ENCODE peak calls at places on chromosomes 4 and X, in eight cellular contexts. One of them, this sample, is unnamed.

GRCh38 chr4:20378181-20378580 is 126.5 kb downstream of the SLIT2 start:
- DNase-seq in hepatocyte: no peak
- DNase-seq in PC-3: peak
- DNase-seq in HCT116: no peak
- DNase-seq in OCI-LY7: no peak
- DNase-seq in MM.1S: no peak
- DNase-seq in SK-N-SH: no peak
- DNase-seq in neural progenitor cell: no peak
- DNase-seq in this sample: no peak

GRCh38 chr4:109094061-109094460 is 208.4 kb downstream of the COL25A1 start:
- DNase-seq in SK-N-SH: no peak
- DNase-seq in hepatocyte: no peak
- DNase-seq in MM.1S: no peak
- DNase-seq in HCT116: no peak
- DNase-seq in OCI-LY7: no peak
- DNase-seq in PC-3: no peak
- DNase-seq in neural progenitor cell: no peak
- DNase-seq in this sample: no peak

GRCh38 chr4:100981447-100982204 is 365.7 kb downstream of the PPP3CA start:
- DNase-seq in MM.1S: no peak
- DNase-seq in OCI-LY7: no peak
- DNase-seq in PC-3: no peak
- DNase-seq in hepatocyte: peak
- DNase-seq in neural progenitor cell: no peak
- DNase-seq in HCT116: no peak
- DNase-seq in SK-N-SH: no peak
- DNase-seq in this sample: no peak

GRCh38 chrX:115400960-115401359 is 111.4 kb downstream of the LUZP4 start:
- DNase-seq in SK-N-SH: no peak
- DNase-seq in hepatocyte: no peak
- DNase-seq in neural progenitor cell: peak
- DNase-seq in HCT116: no peak
- DNase-seq in MM.1S: no peak
- DNase-seq in PC-3: no peak
- DNase-seq in OCI-LY7: no peak
- DNase-seq in this sample: peak

GRCh38 chrX:46694549-46694948 is 64.4 kb downstream of the SLC9A7 start:
- DNase-seq in OCI-LY7: no peak
- DNase-seq in neural progenitor cell: no peak
- DNase-seq in SK-N-SH: no peak
- DNase-seq in MM.1S: no peak
- DNase-seq in PC-3: no peak
- DNase-seq in hepatocyte: no peak
- DNase-seq in HCT116: no peak
- DNase-seq in this sample: no peak

GRCh38 chrX:109186939-109187338 is 294.9 kb downstream of the GUCY2F start:
- DNase-seq in HCT116: no peak
- DNase-seq in neural progenitor cell: no peak
- DNase-seq in OCI-LY7: no peak
- DNase-seq in SK-N-SH: no peak
- DNase-seq in PC-3: no peak
- DNase-seq in hepatocyte: no peak
- DNase-seq in MM.1S: no peak
- DNase-seq in this sample: no peak

GRCh38 chrX:46811101-46811500 is 25.7 kb upstream of the RP2 start:
- DNase-seq in neural progenitor cell: no peak
- DNase-seq in MM.1S: no peak
- DNase-seq in hepatocyte: no peak
- DNase-seq in PC-3: peak
- DNase-seq in SK-N-SH: no peak
- DNase-seq in HCT116: no peak
- DNase-seq in OCI-LY7: no peak
- DNase-seq in this sample: no peak

GRCh38 chrX:38514014-38514854 is 47.1 kb upstream of the TSPAN7 start:
- DNase-seq in MM.1S: no peak
- DNase-seq in SK-N-SH: no peak
- DNase-seq in OCI-LY7: no peak
- DNase-seq in HCT116: no peak
- DNase-seq in hepatocyte: no peak
- DNase-seq in PC-3: no peak
- DNase-seq in neural progenitor cell: no peak
- DNase-seq in this sample: no peak

GRCh38 chr4:141142423-141142822 is 9.2 kb upstream of the RNF150 start:
- DNase-seq in hepatocyte: no peak
- DNase-seq in neural progenitor cell: no peak
- DNase-seq in SK-N-SH: no peak
- DNase-seq in OCI-LY7: no peak
- DNase-seq in HCT116: no peak
- DNase-seq in PC-3: peak
- DNase-seq in MM.1S: peak
- DNase-seq in this sample: no peak

GRCh38 chr4:77579406-77580076 is 26.1 kb upstream of the CXCL13 start:
- DNase-seq in OCI-LY7: no peak
- DNase-seq in neural progenitor cell: no peak
- DNase-seq in SK-N-SH: no peak
- DNase-seq in hepatocyte: no peak
- DNase-seq in MM.1S: no peak
- DNase-seq in HCT116: peak
- DNase-seq in PC-3: peak
- DNase-seq in this sample: no peak

GRCh38 chr4:113179996-113180395 is 130.5 kb downstream of the ANK2 start:
- DNase-seq in PC-3: no peak
- DNase-seq in OCI-LY7: no peak
- DNase-seq in SK-N-SH: no peak
- DNase-seq in hepatocyte: no peak
- DNase-seq in MM.1S: no peak
- DNase-seq in neural progenitor cell: no peak
- DNase-seq in HCT116: no peak
- DNase-seq in this sample: no peak

GRCh38 chr4:137131201-137131600 is 401.1 kb downstream of the PCDH18 start:
- DNase-seq in MM.1S: no peak
- DNase-seq in OCI-LY7: no peak
- DNase-seq in HCT116: no peak
- DNase-seq in hepatocyte: no peak
- DNase-seq in SK-N-SH: no peak
- DNase-seq in neural progenitor cell: no peak
- DNase-seq in PC-3: no peak
- DNase-seq in this sample: no peak

GRCh38 chr4:148557793-148558192 is 115.6 kb upstream of the NR3C2 start:
- DNase-seq in neural progenitor cell: no peak
- DNase-seq in MM.1S: no peak
- DNase-seq in SK-N-SH: no peak
- DNase-seq in hepatocyte: no peak
- DNase-seq in PC-3: no peak
- DNase-seq in HCT116: no peak
- DNase-seq in OCI-LY7: no peak
- DNase-seq in this sample: no peak

GRCh38 chrX:47179221-47179927 is 14.3 kb upstream of the UBA1 start:
- DNase-seq in neural progenitor cell: no peak
- DNase-seq in SK-N-SH: no peak
- DNase-seq in hepatocyte: no peak
- DNase-seq in MM.1S: no peak
- DNase-seq in OCI-LY7: no peak
- DNase-seq in HCT116: no peak
- DNase-seq in PC-3: peak
- DNase-seq in this sample: no peak

GRCh38 chr4:8316251-8316771 is 46.8 kb downstream of the HTRA3 start:
- DNase-seq in OCI-LY7: no peak
- DNase-seq in SK-N-SH: no peak
- DNase-seq in hepatocyte: no peak
- DNase-seq in PC-3: no peak
- DNase-seq in neural progenitor cell: no peak
- DNase-seq in MM.1S: no peak
- DNase-seq in HCT116: no peak
- DNase-seq in this sample: peak

GRCh38 chrX:119382606-119383005 is 16.5 kb upstream of the SLC25A43 start:
- DNase-seq in OCI-LY7: no peak
- DNase-seq in MM.1S: no peak
- DNase-seq in HCT116: no peak
- DNase-seq in PC-3: no peak
- DNase-seq in SK-N-SH: no peak
- DNase-seq in neural progenitor cell: no peak
- DNase-seq in hepatocyte: no peak
- DNase-seq in this sample: no peak

GRCh38 chr4:152684007-152684406 is 4.2 kb upstream of the TMEM154 start:
- DNase-seq in PC-3: no peak
- DNase-seq in OCI-LY7: peak
- DNase-seq in hepatocyte: no peak
- DNase-seq in SK-N-SH: no peak
- DNase-seq in neural progenitor cell: no peak
- DNase-seq in MM.1S: no peak
- DNase-seq in HCT116: no peak
- DNase-seq in this sample: no peak

GRCh38 chrX:104270916-104271512 is 16.3 kb upstream of the ESX1 start:
- DNase-seq in neural progenitor cell: peak
- DNase-seq in PC-3: peak
- DNase-seq in HCT116: peak
- DNase-seq in OCI-LY7: peak
- DNase-seq in hepatocyte: peak
- DNase-seq in SK-N-SH: no peak
- DNase-seq in MM.1S: no peak
- DNase-seq in this sample: peak

GRCh38 chrX:111483140-111483539 is 28.3 kb upstream of the SERTM2 start:
- DNase-seq in neural progenitor cell: no peak
- DNase-seq in OCI-LY7: no peak
- DNase-seq in HCT116: no peak
- DNase-seq in hepatocyte: no peak
- DNase-seq in PC-3: no peak
- DNase-seq in SK-N-SH: no peak
- DNase-seq in MM.1S: no peak
- DNase-seq in this sample: no peak

GRCh38 chr4:36870121-36870520 is 374.4 kb upstream of the NWD2 start:
- DNase-seq in MM.1S: no peak
- DNase-seq in SK-N-SH: no peak
- DNase-seq in hepatocyte: no peak
- DNase-seq in PC-3: no peak
- DNase-seq in OCI-LY7: no peak
- DNase-seq in HCT116: no peak
- DNase-seq in neural progenitor cell: no peak
- DNase-seq in this sample: no peak

GRCh38 chr4:89256203-89256800 is 51.3 kb downstream of the GPRIN3 start:
- DNase-seq in neural progenitor cell: no peak
- DNase-seq in HCT116: no peak
- DNase-seq in MM.1S: no peak
- DNase-seq in PC-3: no peak
- DNase-seq in SK-N-SH: no peak
- DNase-seq in hepatocyte: no peak
- DNase-seq in OCI-LY7: no peak
- DNase-seq in this sample: no peak

GRCh38 chrX:100491174-100491573 is 81.1 kb upstream of the PCDH19 start:
- DNase-seq in hepatocyte: no peak
- DNase-seq in OCI-LY7: no peak
- DNase-seq in neural progenitor cell: no peak
- DNase-seq in MM.1S: no peak
- DNase-seq in PC-3: no peak
- DNase-seq in SK-N-SH: no peak
- DNase-seq in HCT116: no peak
- DNase-seq in this sample: no peak

GRCh38 chrX:9493936-9494335 is 29.1 kb downstream of the TBL1X start:
- DNase-seq in MM.1S: no peak
- DNase-seq in HCT116: no peak
- DNase-seq in hepatocyte: no peak
- DNase-seq in neural progenitor cell: no peak
- DNase-seq in PC-3: no peak
- DNase-seq in OCI-LY7: no peak
- DNase-seq in SK-N-SH: no peak
- DNase-seq in this sample: no peak
- H2AFZ ChIP-seq in MM.1S: no peak
- H2AFZ ChIP-seq in HCT116: no peak
- H2AFZ ChIP-seq in hepatocyte: no peak
- H2AFZ ChIP-seq in neural progenitor cell: no peak
- H2AFZ ChIP-seq in PC-3: no peak
- H2AFZ ChIP-seq in OCI-LY7: no peak
- H2AFZ ChIP-seq in SK-N-SH: no peak
- H2AFZ ChIP-seq in this sample: no peak

DNA sequence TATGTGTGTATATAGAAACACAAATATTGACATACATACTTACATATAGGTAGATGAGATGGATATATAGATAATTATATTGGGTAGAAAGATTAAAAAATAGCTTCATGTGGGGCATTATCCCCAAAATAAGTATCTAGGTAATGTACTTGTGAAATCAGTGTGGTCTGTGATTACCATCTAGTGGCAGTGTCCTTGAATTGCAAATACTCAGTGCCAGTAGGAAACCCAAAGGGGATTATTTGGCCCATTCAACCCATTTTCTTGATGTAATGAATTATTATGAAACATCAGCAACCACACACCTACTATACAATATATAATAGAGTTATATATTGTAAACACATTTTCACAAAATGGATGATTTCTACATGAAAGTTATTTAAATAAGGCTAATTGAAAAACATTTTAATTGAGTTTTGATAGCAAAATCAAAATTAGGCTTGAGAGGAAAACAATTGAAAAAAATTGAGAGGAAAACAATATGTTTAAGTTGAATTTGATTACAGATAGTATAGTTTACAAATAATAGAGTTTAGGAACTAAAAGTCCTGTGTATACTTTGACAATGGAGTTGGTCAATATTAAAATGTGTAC is 389.4 kb downstream of the GALNTL6 start:
- DNase-seq in PC-3: peak
- DNase-seq in hepatocyte: peak
- DNase-seq in MM.1S: peak
- DNase-seq in HCT116: peak
- DNase-seq in SK-N-SH: peak
- DNase-seq in neural progenitor cell: peak
- DNase-seq in OCI-LY7: peak
- DNase-seq in this sample: peak
- TF ChIP-seq EZH2phosphoT487 in PC-3: no peak
- TF ChIP-seq EZH2phosphoT487 in hepatocyte: no peak
- TF ChIP-seq EZH2phosphoT487 in MM.1S: no peak
- TF ChIP-seq EZH2phosphoT487 in HCT116: no peak
- TF ChIP-seq EZH2phosphoT487 in SK-N-SH: no peak
- TF ChIP-seq EZH2phosphoT487 in neural progenitor cell: no peak
- TF ChIP-seq EZH2phosphoT487 in OCI-LY7: no peak
- TF ChIP-seq EZH2phosphoT487 in this sample: no peak

GRCh38 chr4:189096717-189097116 is 844.0 kb upstream of the FRG1 start:
- DNase-seq in MM.1S: no peak
- DNase-seq in neural progenitor cell: no peak
- DNase-seq in PC-3: no peak
- DNase-seq in hepatocyte: no peak
- DNase-seq in SK-N-SH: peak
- DNase-seq in HCT116: no peak
- DNase-seq in OCI-LY7: no peak
- DNase-seq in this sample: peak
- TF ChIP-seq CTCF in MM.1S: no peak
- TF ChIP-seq CTCF in neural progenitor cell: peak
- TF ChIP-seq CTCF in PC-3: peak
- TF ChIP-seq CTCF in hepatocyte: no peak
- TF ChIP-seq CTCF in SK-N-SH: peak
- TF ChIP-seq CTCF in HCT116: peak
- TF ChIP-seq CTCF in OCI-LY7: peak
- TF ChIP-seq CTCF in this sample: peak

DNA sequence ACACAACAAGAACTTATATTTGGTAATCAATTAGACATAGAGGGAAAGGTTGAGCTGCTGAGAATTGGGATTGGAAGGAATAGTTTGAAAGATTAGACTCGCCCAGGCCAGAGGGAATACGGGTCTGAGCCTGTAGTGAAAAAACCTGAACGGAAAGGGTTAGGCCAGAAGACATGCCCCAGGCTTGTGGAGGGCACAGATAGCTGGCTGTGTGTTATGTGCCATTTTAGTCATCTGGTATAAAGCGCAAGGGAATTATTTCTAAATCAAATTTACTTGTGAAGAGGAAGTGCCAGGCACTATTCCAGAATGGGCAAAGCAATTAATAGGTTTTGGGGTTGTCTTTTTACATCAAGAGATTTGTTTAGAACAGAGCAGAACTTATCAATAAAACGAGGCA is 187.5 kb upstream of the ANKRD50 start:
- DNase-seq in SK-N-SH: peak
- DNase-seq in HCT116: no peak
- DNase-seq in PC-3: no peak
- DNase-seq in hepatocyte: no peak
- DNase-seq in OCI-LY7: no peak
- DNase-seq in neural progenitor cell: no peak
- DNase-seq in MM.1S: no peak
- DNase-seq in this sample: no peak
- H2AFZ ChIP-seq in SK-N-SH: peak
- H2AFZ ChIP-seq in HCT116: peak
- H2AFZ ChIP-seq in PC-3: no peak
- H2AFZ ChIP-seq in hepatocyte: no peak
- H2AFZ ChIP-seq in OCI-LY7: no peak
- H2AFZ ChIP-seq in neural progenitor cell: peak
- H2AFZ ChIP-seq in MM.1S: no peak
- H2AFZ ChIP-seq in this sample: peak

This sample was measured in GM23338.